ENCODE peak calls at places on chromosomes 1 and 21, in seven cellular contexts. G, J, Q, Y, A, Z and B are unnamed samples.

GRCh38 chr1:45348609-45348965 is 8.3 kb upstream of the MUTYH start:
- ATAC-seq in G (peak; percentile 10), J (no peak), Q (no peak), Y (no peak), A (no peak), Z (no peak), B (no peak)

GRCh38 chr1:119141020-119141424 is 569 bp upstream of the WARS2 start:
- ATAC-seq in G (peak; percentile 60), J (peak; percentile 54), Q (peak; percentile 16), Y (no peak), A (no peak), Z (peak; percentile 3), B (peak; percentile 22)

GRCh38 chr1:40404670-40405462 is 31.3 kb downstream of the SMAP2 start:
- ATAC-seq in G (peak; percentile 63), J (peak; percentile 48), Q (peak; percentile 34), Y (peak; percentile 35), A (no peak), Z (no peak), B (no peak)

GRCh38 chr1:162383091-162383490 is 1.6 kb downstream of the C1orf226 start:
- ATAC-seq in G (no peak), J (no peak), Q (no peak), Y (no peak), A (no peak), Z (no peak), B (no peak)

GRCh38 chr1:88061830-88062177 is 622.3 kb upstream of the PKN2 start:
- ATAC-seq in G (no peak), J (no peak), Q (no peak), Y (no peak), A (no peak), Z (no peak), B (no peak)

GRCh38 chr21:33327326-33327725 is 2.6 kb downstream of the IFNAR1 start:
- ATAC-seq in G (no peak), J (no peak), Q (no peak), Y (no peak), A (no peak), Z (no peak), B (no peak)

GRCh38 chr21:34994646-34995631 is 54.2 kb downstream of the RUNX1 start:
- ATAC-seq in G (no peak), J (no peak), Q (peak; percentile 31), Y (peak; percentile 52), A (no peak), Z (no peak), B (peak; percentile 75)

GRCh38 chr21:31743712-31744111 is 11.8 kb upstream of the SCAF4 start:
- ATAC-seq in G (no peak), J (no peak), Q (no peak), Y (no peak), A (no peak), Z (no peak), B (no peak)

GRCh38 chr1:210214573-210215409 is 17.8 kb upstream of the SERTAD4 start:
- ATAC-seq in G (no peak), J (no peak), Q (no peak), Y (no peak), A (no peak), Z (no peak), B (no peak)

GRCh38 chr1:172733815-172734214 is 74.9 kb downstream of the FASLG start:
- ATAC-seq in G (no peak), J (no peak), Q (no peak), Y (no peak), A (no peak), Z (no peak), B (no peak)

GRCh38 chr1:117860906-117861610 is 68.4 kb downstream of the GDAP2 start:
- ATAC-seq in G (no peak), J (no peak), Q (no peak), Y (no peak), A (no peak), Z (no peak), B (no peak)

GRCh38 chr1:232225336-232226131 is 404.4 kb downstream of the SIPA1L2 start:
- ATAC-seq in G (no peak), J (no peak), Q (no peak), Y (peak; percentile 14), A (no peak), Z (no peak), B (peak; percentile 8)

GRCh38 chr1:35220976-35221375 is 28.0 kb upstream of the SFPQ start:
- ATAC-seq in G (peak; percentile 91), J (peak; percentile 86), Q (peak; percentile 61), Y (peak; percentile 58), A (no peak), Z (no peak), B (peak; percentile 35)

GRCh38 chr1:94142022-94142421 is 21.1 kb upstream of the ABCA4 start:
- ATAC-seq in G (no peak), J (no peak), Q (no peak), Y (no peak), A (no peak), Z (no peak), B (no peak)

GRCh38 chr1:159881930-159882839 is 17.8 kb downstream of the CFAP45 start:
- ATAC-seq in G (peak; percentile 94), J (no peak), Q (no peak), Y (no peak), A (no peak), Z (no peak), B (peak; percentile 75)

GRCh38 chr1:115771847-115772457 is 3.4 kb upstream of the CASQ2 start:
- ATAC-seq in G (peak; percentile 99), J (peak; percentile 99), Q (peak; percentile 53), Y (peak; percentile 63), A (peak; percentile 87), Z (peak; percentile 43), B (peak; percentile 45)

GRCh38 chr1:154765970-154766369 is 104.1 kb downstream of the KCNN3 start:
- ATAC-seq in G (peak; percentile 98), J (peak; percentile 88), Q (peak; percentile 68), Y (no peak), A (no peak), Z (no peak), B (peak; percentile 34)

GRCh38 chr1:5814046-5814619 is 178.1 kb downstream of the NPHP4 start:
- ATAC-seq in G (no peak), J (no peak), Q (no peak), Y (no peak), A (no peak), Z (peak; percentile 44), B (no peak)

GRCh38 chr1:54122131-54122751 is 30.6 kb downstream of the CDCP2 start:
- ATAC-seq in G (no peak), J (peak; percentile 44), Q (no peak), Y (no peak), A (no peak), Z (no peak), B (no peak)

GRCh38 chr1:219928791-219929118 is 398 bp upstream of the SLC30A10 start:
- ATAC-seq in G (no peak), J (no peak), Q (no peak), Y (no peak), A (no peak), Z (peak; percentile 13), B (no peak)

GRCh38 chr1:67850611-67851075 is 17.4 kb upstream of the GNG12 start:
- ATAC-seq in G (peak; percentile 84), J (no peak), Q (peak; percentile 33), Y (peak; percentile 34), A (peak; percentile 75), Z (no peak), B (peak; percentile 52)

GRCh38 chr1:46194641-46195179 is 3.5 kb downstream of the POMGNT1 start:
- ATAC-seq in G (no peak), J (no peak), Q (no peak), Y (no peak), A (no peak), Z (no peak), B (no peak)

GRCh38 chr21:37551406-37552355 is 185.1 kb downstream of the DYRK1A start:
- ATAC-seq in G (peak; percentile 43), J (peak; percentile 92), Q (no peak), Y (no peak), A (no peak), Z (no peak), B (no peak)

GRCh38 chr1:235818632-235819136 is 48.0 kb downstream of the LYST start:
- ATAC-seq in G (no peak), J (no peak), Q (no peak), Y (no peak), A (no peak), Z (no peak), B (no peak)

GRCh38 chr1:206769331-206769731 is 1.2 kb upstream of the IL19 start:
- ATAC-seq in G (no peak), J (no peak), Q (peak; percentile 84), Y (peak; percentile 90), A (no peak), Z (peak; percentile 82), B (peak; percentile 77)

GRCh38 chr1:9767964-9768668 is 55.6 kb downstream of the CLSTN1 start:
- ATAC-seq in G (peak; percentile 49), J (no peak), Q (peak; percentile 47), Y (peak; percentile 16), A (no peak), Z (peak; percentile 51), B (peak; percentile 19)

GRCh38 chr1:11138952-11139351 is 39.3 kb upstream of the EXOSC10 start:
- ATAC-seq in G (no peak), J (no peak), Q (no peak), Y (no peak), A (no peak), Z (no peak), B (no peak)

GRCh38 chr1:26020941-26021646 is 481 bp upstream of the EXTL1 start:
- ATAC-seq in G (no peak), J (no peak), Q (no peak), Y (no peak), A (no peak), Z (no peak), B (no peak)

GRCh38 chr21:36692844-36693143 is 6.1 kb upstream of the SIM2 start:
- ATAC-seq in G (no peak), J (no peak), Q (no peak), Y (no peak), A (no peak), Z (peak; percentile 20), B (no peak)